ENCODE peak calls at places on chromosomes 6 and 20, in nine cellular contexts. Q is CD8-positive, alpha-beta T cell; J is pancreas; N is GM06990; S is fibroblast of lung; I is AG09319; F is astrocyte of the spinal cord; U is left lung; R is left ventricle myocardium inferior. X is an unnamed sample.

GRCh38 chr20:986733-987355 is 15.3 kb downstream of the RSPO4 start:
- DNase-seq in Q (no peak), J (no peak), N (no peak), S (no peak), I (no peak), F (no peak), U (no peak), R (no peak), X (no peak)

GRCh38 chr6:11298651-11299420 is 66.4 kb upstream of the NEDD9 start:
- DNase-seq in Q (no peak), J (peak; percentile 74), N (no peak), S (no peak), I (no peak), F (peak; percentile 49), U (no peak), R (no peak), X (no peak)

GRCh38 chr20:60977896-60978295 is 274.2 kb upstream of the CDH4 start:
- DNase-seq in Q (no peak), J (no peak), N (no peak), S (no peak), I (no peak), F (no peak), U (no peak), R (no peak), X (no peak)

GRCh38 chr6:54801669-54802068 is 44.9 kb upstream of the FAM83B start:
- DNase-seq in Q (no peak), J (no peak), N (no peak), S (peak; percentile 96), I (peak; percentile 34), F (peak; percentile 83), U (no peak), R (no peak), X (no peak)

GRCh38 chr6:28943557-28944411 is 20.0 kb upstream of the TRIM27 start:
- DNase-seq in Q (peak; percentile 26), J (peak; percentile 72), N (peak; percentile 75), S (peak; percentile 79), I (peak; percentile 47), F (peak; percentile 77), U (peak; percentile 83), R (peak; percentile 69), X (peak; percentile 69)

GRCh38 chr20:57512432-57512831 is 12.5 kb downstream of the CTCFL start:
- DNase-seq in Q (no peak), J (no peak), N (no peak), S (no peak), I (no peak), F (no peak), U (no peak), R (no peak), X (no peak)

GRCh38 chr20:17963114-17963897 is 5.3 kb downstream of the SNX5 start:
- DNase-seq in Q (no peak), J (no peak), N (no peak), S (no peak), I (no peak), F (no peak), U (no peak), R (no peak), X (no peak)

GRCh38 chr6:99294786-99295185 is 54.7 kb downstream of the FAXC start:
- DNase-seq in Q (no peak), J (no peak), N (no peak), S (no peak), I (no peak), F (no peak), U (no peak), R (no peak), X (no peak)

GRCh38 chr6:144725731-144726522 is 440.8 kb downstream of the UTRN start:
- DNase-seq in Q (no peak), J (no peak), N (no peak), S (no peak), I (no peak), F (no peak), U (no peak), R (peak; percentile 21), X (no peak)

GRCh38 chr20:38825901-38826625 is 20.6 kb downstream of the PPP1R16B start:
- DNase-seq in Q (no peak), J (no peak), N (no peak), S (peak; percentile 31), I (no peak), F (peak; percentile 62), U (no peak), R (no peak), X (no peak)

GRCh38 chr6:44041461-44042260 is 85.6 kb downstream of the MRPL14 start:
- DNase-seq in Q (no peak), J (no peak), N (no peak), S (peak; percentile 96), I (peak; percentile 92), F (peak; percentile 98), U (no peak), R (no peak), X (no peak)

GRCh38 chr6:129140571-129140970 is 257.6 kb downstream of the LAMA2 start:
- DNase-seq in Q (no peak), J (no peak), N (no peak), S (peak; percentile 86), I (no peak), F (peak; percentile 40), U (no peak), R (no peak), X (no peak)

GRCh38 chr6:37934276-37934675 is 114.7 kb downstream of the ZFAND3 start:
- DNase-seq in Q (no peak), J (no peak), N (no peak), S (no peak), I (no peak), F (no peak), U (no peak), R (no peak), X (no peak)

GRCh38 chr6:66094615-66095014 is 387.6 kb upstream of the EYS start:
- DNase-seq in Q (no peak), J (peak; percentile 34), N (no peak), S (no peak), I (no peak), F (no peak), U (peak; percentile 71), R (no peak), X (no peak)

GRCh38 chr6:152471459-152472070 is 165.6 kb downstream of the SYNE1 start:
- DNase-seq in Q (no peak), J (no peak), N (no peak), S (peak; percentile 34), I (no peak), F (peak; percentile 14), U (no peak), R (no peak), X (no peak)

GRCh38 chr6:70838907-70839285 is 118.0 kb downstream of the B3GAT2 start:
- DNase-seq in Q (no peak), J (no peak), N (no peak), S (no peak), I (no peak), F (no peak), U (no peak), R (no peak), X (no peak)

GRCh38 chr6:108734336-108734922 is 113.8 kb upstream of the ARMC2 start:
- DNase-seq in Q (no peak), J (no peak), N (no peak), S (no peak), I (no peak), F (no peak), U (no peak), R (no peak), X (no peak)

GRCh38 chr6:16056263-16056870 is 72.5 kb upstream of the MYLIP start:
- DNase-seq in Q (no peak), J (no peak), N (no peak), S (no peak), I (no peak), F (no peak), U (no peak), R (no peak), X (no peak)

GRCh38 chr6:73580247-73581149 is 59.7 kb upstream of the EEF1A1 start:
- DNase-seq in Q (peak; percentile 44), J (no peak), N (peak; percentile 83), S (peak; percentile 99), I (peak; percentile 96), F (peak; percentile 99), U (peak; percentile 91), R (peak; percentile 78), X (peak; percentile 72)
- TF ChIP-seq CTCF in Q (no peak), J (no peak), N (peak; percentile 64), S (peak; percentile 43), I (peak; percentile 58), F (peak; percentile 57), U (peak; percentile 49), R (peak; percentile 58), X (peak; percentile 67)

GRCh38 chr6:12369781-12370262 is 79.7 kb downstream of the EDN1 start:
- DNase-seq in Q (no peak), J (no peak), N (peak; percentile 68), S (no peak), I (no peak), F (no peak), U (peak; percentile 71), R (no peak), X (no peak)
- TF ChIP-seq CTCF in Q (no peak), J (no peak), N (peak; percentile 36), S (no peak), I (no peak), F (no peak), U (peak; percentile 53), R (no peak), X (no peak)

DNA sequence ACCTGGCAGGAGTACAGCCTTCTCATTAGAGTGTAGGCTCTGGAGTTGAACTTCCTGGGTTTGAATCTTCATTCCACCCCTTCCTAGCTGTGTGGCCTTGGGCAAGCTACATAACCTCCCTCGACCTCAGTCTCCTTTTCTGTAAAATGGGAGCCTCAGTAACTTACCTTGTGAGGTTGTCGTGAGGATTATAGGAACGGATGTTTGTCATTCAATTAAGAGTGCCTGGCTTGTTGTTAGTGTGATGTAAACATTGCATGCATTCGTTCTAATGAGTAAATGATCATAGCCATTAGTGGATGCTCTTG is 45.2 kb downstream of the TOX2 start:
- DNase-seq in Q (no peak), J (no peak), N (no peak), S (no peak), I (no peak), F (no peak), U (no peak), R (no peak), X (no peak)
- TF ChIP-seq CTCF in Q (no peak), J (no peak), N (no peak), S (no peak), I (no peak), F (no peak), U (no peak), R (no peak), X (no peak)

DNA sequence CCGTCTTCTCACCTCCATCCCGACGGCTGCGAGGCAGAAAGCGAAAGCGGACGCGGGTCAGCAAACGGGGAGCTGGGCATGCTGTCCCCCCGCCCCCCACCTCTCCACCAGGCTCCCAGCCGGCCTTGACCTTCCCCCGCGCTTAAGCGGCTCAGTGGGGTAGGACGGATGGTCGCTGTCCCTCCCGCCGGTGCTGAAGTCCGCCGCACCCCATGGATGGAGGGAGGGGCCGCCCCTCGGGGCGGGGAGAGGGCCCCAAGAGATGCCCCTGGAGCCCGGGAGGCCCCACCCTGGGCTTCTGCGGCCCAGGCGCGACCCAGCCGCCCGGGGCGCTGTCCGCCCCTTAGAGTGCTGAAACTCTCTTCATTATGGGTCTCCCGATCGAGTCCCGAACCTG is at the start of gene KCNB1:
- DNase-seq in Q (peak; percentile 1), J (peak; percentile 80), N (peak; percentile 16), S (peak; percentile 34), I (no peak), F (peak; percentile 32), U (peak; percentile 76), R (peak; percentile 56), X (peak; percentile 68)
- TF ChIP-seq CTCF in Q (no peak), J (no peak), N (no peak), S (no peak), I (no peak), F (peak; percentile 1), U (no peak), R (no peak), X (peak; percentile 36)

GRCh38 chr6:34027939-34028441 is 117.9 kb downstream of the GRM4 start:
- DNase-seq in Q (no peak), J (no peak), N (no peak), S (no peak), I (no peak), F (no peak), U (no peak), R (no peak), X (no peak)
- TF ChIP-seq CTCF in Q (no peak), J (no peak), N (no peak), S (no peak), I (no peak), F (no peak), U (peak; percentile 33), R (peak; percentile 3), X (peak; percentile 4)

X was measured in neural crest cell.